ENCODE peak calls at places on chromosomes 16 and 17, in ten cellular contexts. C, U, R, P, G, Q, A, D, E and L are unnamed samples.

GRCh38 chr16:58492066-58492465 is 7.9 kb upstream of the NDRG4 start:
- DNase-seq in C (no peak), U (no peak), R (no peak), P (no peak), G (no peak), Q (no peak), A (no peak), D (no peak), E (no peak), L (no peak)

GRCh38 chr17:5553479-5553878 is 30.8 kb downstream of the NLRP1 start:
- DNase-seq in C (no peak), U (no peak), R (no peak), P (no peak), G (no peak), Q (no peak), A (no peak), D (no peak), E (no peak), L (no peak)

GRCh38 chr16:71630808-71631207 is 4.8 kb downstream of the MARVELD3 start:
- DNase-seq in C (no peak), U (no peak), R (no peak), P (no peak), G (no peak), Q (no peak), A (no peak), D (no peak), E (no peak), L (no peak)

GRCh38 chr16:72850863-72851262 is 197.1 kb downstream of the ZFHX3 start:
- DNase-seq in C (peak), U (no peak), R (no peak), P (peak), G (no peak), Q (peak), A (no peak), D (no peak), E (no peak), L (no peak)

GRCh38 chr16:67537636-67538591 is 9.3 kb downstream of the RIPOR1 start:
- DNase-seq in C (no peak), U (peak), R (peak), P (no peak), G (peak), Q (peak), A (no peak), D (peak), E (peak), L (peak)

GRCh38 chr16:74107795-74108610 is 188.6 kb upstream of the PSMD7 start:
- DNase-seq in C (no peak), U (no peak), R (peak), P (no peak), G (no peak), Q (no peak), A (no peak), D (no peak), E (no peak), L (no peak)

GRCh38 chr16:6111390-6111789 is 1013.8 kb upstream of the EEF2KMT start:
- DNase-seq in C (no peak), U (no peak), R (no peak), P (no peak), G (no peak), Q (no peak), A (no peak), D (no peak), E (no peak), L (no peak)

GRCh38 chr17:80892900-80893603 is 98.6 kb upstream of the CHMP6 start:
- DNase-seq in C (no peak), U (no peak), R (no peak), P (peak), G (peak), Q (no peak), A (no peak), D (no peak), E (no peak), L (no peak)

GRCh38 chr17:4594406-4595349 is 10.3 kb downstream of the SMTNL2 start:
- DNase-seq in C (no peak), U (no peak), R (peak), P (no peak), G (peak), Q (no peak), A (no peak), D (no peak), E (no peak), L (no peak)

GRCh38 chr17:74119960-74120359 is 83.5 kb upstream of the RPL38 start:
- DNase-seq in C (no peak), U (no peak), R (no peak), P (no peak), G (no peak), Q (no peak), A (no peak), D (no peak), E (no peak), L (no peak)

GRCh38 chr16:19410435-19411153 is 7.1 kb upstream of the TMC5 start:
- DNase-seq in C (no peak), U (peak), R (peak), P (no peak), G (peak), Q (no peak), A (no peak), D (no peak), E (no peak), L (peak)

GRCh38 chr16:19411298-19411697 is 6.4 kb upstream of the TMC5 start:
- DNase-seq in C (no peak), U (no peak), R (no peak), P (no peak), G (no peak), Q (no peak), A (no peak), D (no peak), E (no peak), L (no peak)

DNA sequence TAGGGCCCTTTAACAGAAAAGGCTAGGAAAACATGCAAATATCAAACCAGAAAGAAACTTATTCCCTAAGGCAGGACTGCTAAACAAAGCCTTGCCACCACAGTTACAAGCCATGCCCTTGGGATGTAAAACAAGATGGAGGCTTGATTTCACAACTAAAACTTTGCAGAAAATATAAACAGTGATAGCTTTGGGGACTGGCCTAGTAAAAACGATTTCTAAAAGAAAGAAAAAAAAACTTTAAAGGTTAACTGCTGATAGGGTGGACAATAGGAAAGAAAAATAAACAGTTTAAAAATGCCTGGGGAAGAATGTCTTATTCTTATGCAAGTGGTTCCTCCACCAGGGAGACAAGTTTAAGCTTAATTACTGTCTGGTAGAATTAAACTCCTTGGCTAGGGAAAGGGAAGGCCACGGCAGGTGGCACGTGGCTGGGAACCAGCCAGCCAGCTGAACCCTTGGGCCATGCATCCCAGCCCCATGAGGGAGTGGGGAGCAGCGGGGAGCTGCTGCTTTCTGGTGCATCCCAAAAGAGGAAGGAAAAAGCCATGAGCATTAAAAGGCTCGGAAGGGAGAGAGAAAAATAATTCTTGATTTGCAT is 10.7 kb upstream of the TMC5 start:
- DNase-seq in C (no peak), U (no peak), R (no peak), P (no peak), G (no peak), Q (no peak), A (no peak), D (no peak), E (no peak), L (no peak)
- TF ChIP-seq CTCF in C (no peak), U (no peak), R (no peak), P (no peak), G (no peak), Q (no peak), A (no peak), D (no peak), E (no peak), L (no peak)

GRCh38 chr17:48001187-48001586 is 30.3 kb downstream of the CDK5RAP3 start:
- DNase-seq in C (no peak), U (no peak), R (no peak), P (no peak), G (no peak), Q (no peak), A (no peak), D (no peak), E (no peak), L (no peak)

GRCh38 chr17:48002208-48002919 is 31.5 kb downstream of the CDK5RAP3 start:
- DNase-seq in C (no peak), U (no peak), R (no peak), P (peak), G (no peak), Q (no peak), A (no peak), D (no peak), E (no peak), L (no peak)

GRCh38 chr17:48004973-48005372 is 32.6 kb downstream of the COPZ2 start:
- DNase-seq in C (no peak), U (no peak), R (no peak), P (no peak), G (no peak), Q (no peak), A (no peak), D (no peak), E (no peak), L (no peak)

GRCh38 chr17:48003686-48004120 is 32.8 kb downstream of the CDK5RAP3 start:
- DNase-seq in C (no peak), U (no peak), R (no peak), P (no peak), G (no peak), Q (no peak), A (no peak), D (no peak), E (no peak), L (no peak)

GRCh38 chr17:48002920-48003685 is 32.2 kb downstream of the CDK5RAP3 start:
- DNase-seq in C (no peak), U (no peak), R (no peak), P (no peak), G (no peak), Q (no peak), A (no peak), D (no peak), E (no peak), L (no peak)
- TF ChIP-seq CTCF in C (no peak), U (no peak), R (no peak), P (no peak), G (no peak), Q (no peak), A (no peak), D (no peak), E (no peak), L (no peak)

DNA sequence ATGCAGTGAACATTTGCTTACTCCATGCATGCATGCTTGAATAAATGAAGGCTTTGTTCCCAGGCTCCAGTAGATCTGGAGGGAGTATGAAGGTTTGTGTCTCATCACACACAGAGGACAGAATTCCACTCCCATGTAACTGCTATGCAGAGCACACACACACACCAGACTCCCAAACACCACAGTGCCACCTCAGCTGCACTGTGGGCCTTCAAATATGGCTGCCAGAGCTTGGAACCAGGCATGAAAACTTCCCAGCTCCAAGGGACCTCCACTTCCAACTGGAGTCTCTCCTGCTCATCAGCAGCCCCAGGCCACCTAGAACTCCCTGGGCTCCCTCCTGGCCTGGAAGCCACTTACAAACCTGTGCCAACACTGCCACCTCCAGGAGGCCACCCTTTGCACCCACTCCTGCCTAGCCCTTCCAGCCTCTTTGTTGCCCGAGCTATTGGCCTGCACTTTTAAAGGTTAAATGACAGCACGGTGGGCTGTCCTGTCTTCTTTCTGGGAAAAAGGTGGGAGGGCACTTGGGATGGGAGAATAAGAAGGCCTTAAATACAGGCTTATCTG is 151.2 kb downstream of the ZNF423 start:
- DNase-seq in C (no peak), U (no peak), R (no peak), P (no peak), G (no peak), Q (no peak), A (no peak), D (no peak), E (no peak), L (no peak)
- TF ChIP-seq CTCF in C (no peak), U (no peak), R (no peak), P (no peak), G (no peak), Q (no peak), A (no peak), D (no peak), E (no peak), L (no peak)

DNA sequence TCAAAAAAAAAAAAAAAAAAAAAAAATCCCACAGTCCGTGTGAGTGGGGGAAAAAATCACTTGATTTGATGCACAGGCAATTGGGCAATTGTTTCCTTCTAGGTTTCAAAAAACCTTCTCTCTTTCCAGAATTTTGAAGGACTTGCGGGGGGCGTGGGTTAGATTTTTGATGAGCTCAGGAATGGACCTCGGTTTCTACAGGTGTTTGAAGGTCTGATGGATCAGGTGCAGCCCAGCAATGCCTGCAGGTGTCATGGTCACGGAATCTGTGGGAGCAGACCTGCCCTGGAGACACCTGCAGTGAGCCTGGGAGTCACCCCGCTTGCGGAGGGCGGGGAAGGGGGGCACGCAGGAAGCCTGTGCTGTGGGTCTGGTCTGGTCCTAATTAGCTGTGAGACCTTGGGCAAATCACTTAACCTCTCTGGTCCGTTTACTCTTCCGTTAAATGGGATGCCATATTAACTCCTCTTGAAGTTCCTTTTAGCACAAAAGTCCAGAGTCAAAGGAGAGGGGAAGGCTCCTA is 174.2 kb downstream of the IRF8 start:
- DNase-seq in C (no peak), U (peak), R (no peak), P (no peak), G (no peak), Q (no peak), A (no peak), D (no peak), E (no peak), L (no peak)
- TF ChIP-seq CTCF in C (no peak), U (no peak), R (peak), P (no peak), G (no peak), Q (no peak), A (no peak), D (peak), E (no peak), L (no peak)

DNA sequence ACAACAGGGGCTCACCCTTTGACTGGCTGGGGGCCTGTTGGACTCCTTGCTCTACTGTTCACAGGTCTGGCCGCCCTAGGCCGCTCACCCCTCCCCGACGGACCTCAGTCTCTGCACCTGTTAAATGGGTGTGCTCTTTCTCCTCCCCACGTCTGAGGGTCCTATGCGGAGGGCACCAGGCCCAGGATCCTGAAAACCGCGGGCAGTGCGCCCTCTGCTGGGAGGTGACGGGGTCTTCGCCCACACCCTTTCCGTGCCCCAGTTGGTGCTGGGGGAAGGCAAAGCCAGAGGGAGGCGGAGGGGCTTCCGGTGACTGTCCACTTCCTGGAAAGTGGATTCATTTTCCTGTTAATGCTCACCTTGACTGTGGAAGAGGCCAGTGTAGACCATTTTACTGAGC is 1010.9 kb downstream of the KCNJ18 start:
- DNase-seq in C (no peak), U (no peak), R (no peak), P (no peak), G (no peak), Q (no peak), A (no peak), D (no peak), E (no peak), L (no peak)
- TF ChIP-seq CTCF in C (no peak), U (no peak), R (no peak), P (no peak), G (no peak), Q (no peak), A (no peak), D (no peak), E (no peak), L (no peak)

GRCh38 chr16:57155702-57156350 is 30.0 kb downstream of the PSME3IP1 start:
- DNase-seq in C (no peak), U (no peak), R (no peak), P (no peak), G (no peak), Q (no peak), A (no peak), D (no peak), E (no peak), L (no peak)
- TF ChIP-seq CTCF in C (no peak), U (no peak), R (no peak), P (no peak), G (no peak), Q (no peak), A (no peak), D (no peak), E (no peak), L (no peak)

GRCh38 chr16:88005148-88005547 is 53.9 kb downstream of the BANP start:
- DNase-seq in C (no peak), U (no peak), R (no peak), P (peak), G (no peak), Q (no peak), A (no peak), D (no peak), E (no peak), L (peak)
- TF ChIP-seq CTCF in C (no peak), U (no peak), R (peak), P (peak), G (peak), Q (no peak), A (no peak), D (no peak), E (no peak), L (no peak)

GRCh38 chr17:49515196-49515770 is 20.2 kb downstream of the NGFR start:
- DNase-seq in C (peak), U (peak), R (peak), P (peak), G (peak), Q (peak), A (peak), D (peak), E (peak), L (no peak)
- TF ChIP-seq CTCF in C (peak), U (no peak), R (no peak), P (peak), G (peak), Q (peak), A (peak), D (peak), E (peak), L (no peak)